ENCODE peak calls at places on chromosomes 4 and X, in six cellular contexts. M is ovary, V is sigmoid colon, U is heart right ventricle, H is GM23248, J is HCT116. S is an unnamed sample. For H3K4me1, the result is how much of the 10 kb centered on the place peaks cover.

GRCh38 chr4:3783691-3784306 is 17.6 kb downstream of the ADRA2C start:
- DNase-seq in V (no peak), J (no peak), M (no peak), H (peak), U (no peak), S (no peak)

GRCh38 chr4:147984065-147984777 is 252.3 kb downstream of the ARHGAP10 start:
- DNase-seq in V (no peak), J (peak), H (peak), M (no peak), U (no peak), S (no peak)

GRCh38 chrX:151958101-151958500 is 16.4 kb downstream of the GABRE start:
- DNase-seq in H (no peak), J (no peak), M (no peak), V (no peak), U (no peak), S (no peak)

GRCh38 chrX:41946230-41946629 is 22.9 kb upstream of the CASK start:
- DNase-seq in M (no peak), H (no peak), J (no peak), U (no peak), V (no peak), S (no peak)

GRCh38 chr4:62288803-62289541 is 1088.8 kb downstream of the ADGRL3 start:
- DNase-seq in H (no peak), M (no peak), U (no peak), V (no peak), J (no peak), S (no peak)

GRCh38 chrX:18574591-18574990 is 97.3 kb downstream of the RS1 start:
- DNase-seq in V (peak), H (peak), M (peak), J (no peak), U (no peak), S (no peak)

GRCh38 chrX:131792356-131792749 is 230.7 kb upstream of the STK26 start:
- DNase-seq in H (no peak), U (peak), V (peak), M (peak), J (no peak), S (peak)

GRCh38 chrX:119155416-119156035 is 27.9 kb upstream of the KIAA1210 start:
- DNase-seq in U (no peak), J (no peak), H (peak), M (no peak), V (no peak), S (no peak)

GRCh38 chrX:34371740-34372139 is 239.6 kb upstream of the FAM47A start:
- DNase-seq in V (no peak), J (no peak), U (no peak), M (no peak), H (no peak), S (no peak)

GRCh38 chr4:166499820-166500219 is 626.8 kb downstream of the TLL1 start:
- DNase-seq in J (no peak), H (no peak), U (no peak), M (no peak), V (no peak), S (no peak)

GRCh38 chrX:104420907-104421306 is 145.1 kb upstream of the IL1RAPL2 start:
- DNase-seq in U (no peak), V (no peak), M (no peak), J (no peak), H (no peak), S (no peak)

GRCh38 chr4:100288811-100289529 is 98.7 kb upstream of the DDIT4L start:
- DNase-seq in M (no peak), U (no peak), J (no peak), H (peak), V (no peak), S (no peak)

GRCh38 chr4:110492522-110492921 is 16.6 kb downstream of the ENPEP start:
- DNase-seq in J (no peak), H (no peak), V (no peak), M (no peak), U (no peak), S (no peak)

GRCh38 chr4:111806331-111806730 is 338.9 kb upstream of the FAM241A start:
- DNase-seq in H (peak), M (no peak), V (no peak), U (no peak), J (peak), S (no peak)

GRCh38 chr4:1793496-1793840 is 375 bp downstream of the FGFR3 start:
- DNase-seq in V (no peak), M (no peak), J (no peak), U (peak), H (peak), S (no peak)

GRCh38 chrX:138938003-138938402 is 226.5 kb upstream of the FGF13 start:
- DNase-seq in M (no peak), H (no peak), J (no peak), U (no peak), V (no peak), S (no peak)

GRCh38 chr4:78057135-78057599 is at the start of gene FRAS1:
- DNase-seq in H (peak), V (peak), M (peak), J (no peak), U (peak), S (no peak)

GRCh38 chr4:183094393-183095198 is 4.5 kb upstream of the WWC2 start:
- DNase-seq in V (no peak), M (no peak), U (no peak), J (no peak), H (peak), S (no peak)

GRCh38 chr4:29900336-29900735 is 819.8 kb upstream of the PCDH7 start:
- DNase-seq in J (no peak), U (no peak), H (no peak), M (no peak), V (no peak), S (no peak)

GRCh38 chr4:90030953-90031352 is 96.2 kb upstream of the CCSER1 start:
- DNase-seq in H (no peak), V (no peak), M (no peak), J (peak), U (no peak), S (no peak)

GRCh38 chr4:78581626-78582025 is 30.1 kb downstream of the ANXA3 start:
- DNase-seq in U (no peak), H (no peak), J (no peak), V (no peak), M (no peak), S (no peak)

GRCh38 chr4:113469926-113470325 is 291.6 kb downstream of the CAMK2D start:
- DNase-seq in H (no peak), M (no peak), V (no peak), J (no peak), U (no peak), S (no peak)

GRCh38 chr4:113419631-113420030 is 341.9 kb downstream of the CAMK2D start:
- DNase-seq in U (no peak), M (no peak), J (no peak), V (no peak), H (peak), S (no peak)

GRCh38 chr4:54402880-54403503 is 173.9 kb downstream of the PDGFRA start:
- DNase-seq in J (no peak), M (no peak), U (no peak), V (no peak), H (no peak), S (no peak)

GRCh38 chrX:150898343-150899190 is at the start of gene CD99L2:
- DNase-seq in H (peak), V (peak), U (peak), M (peak), J (peak), S (peak)

GRCh38 chr4:38060829-38061431 is 100.7 kb downstream of the PTTG2 start:
- DNase-seq in H (no peak), U (no peak), J (no peak), V (no peak), M (no peak), S (no peak)

GRCh38 chrX:7514871-7515599 is 327.9 kb upstream of the VCX start:
- DNase-seq in U (no peak), M (no peak), J (no peak), V (no peak), H (peak), S (no peak)

GRCh38 chrX:9829308-9830267 is 43.4 kb downstream of the SHROOM2 start:
- DNase-seq in V (no peak), U (no peak), H (peak), J (peak), M (no peak), S (no peak)

GRCh38 chr4:113645771-113646455 is 115.6 kb downstream of the CAMK2D start:
- DNase-seq in J (peak), V (no peak), M (no peak), U (no peak), H (peak), S (no peak)

GRCh38 chrX:84729408-84729807 is 227.2 kb upstream of the HDX start:
- DNase-seq in J (no peak), M (no peak), V (no peak), H (no peak), U (no peak), S (no peak)

GRCh38 chr4:113300384-113301011 is 251.0 kb downstream of the ANK2 start:
- DNase-seq in M (no peak), J (peak), V (no peak), U (no peak), H (peak), S (no peak)

GRCh38 chr4:186166852-186167512 is 24.4 kb upstream of the CYP4V2 start:
- DNase-seq in V (no peak), U (no peak), J (no peak), H (no peak), M (no peak), S (no peak)

GRCh38 chr4:53371843-53372521 is 5.5 kb upstream of the FIP1L1 start:
- DNase-seq in U (no peak), M (no peak), J (no peak), V (no peak), H (no peak), S (no peak)

GRCh38 chr4:113575391-113575790 is 186.1 kb downstream of the CAMK2D start:
- DNase-seq in V (no peak), H (peak), M (no peak), J (no peak), U (no peak), S (no peak)

GRCh38 chrX:69556094-69557011 is 52.2 kb downstream of the NALF2 start:
- DNase-seq in M (peak), H (no peak), J (peak), V (no peak), U (no peak), S (no peak)
- H3K4me1 ChIP-seq in M (under half), H (under half), J (under half), V (under half), U (under half), S (under half)

GRCh38 chrX:40086569-40087335 is 11.0 kb downstream of the BCOR start:
- DNase-seq in V (peak), U (no peak), M (no peak), J (no peak), H (no peak), S (no peak)

GRCh38 chrX:40088803-40089540 is 8.8 kb downstream of the BCOR start:
- DNase-seq in U (no peak), H (no peak), V (no peak), J (no peak), M (no peak), S (no peak)

GRCh38 chrX:40088299-40088625 is 9.5 kb downstream of the BCOR start:
- DNase-seq in V (no peak), J (no peak), H (no peak), U (no peak), M (no peak), S (no peak)

GRCh38 chrX:40085714-40086113 is 12.0 kb downstream of the BCOR start:
- DNase-seq in M (no peak), J (no peak), H (no peak), U (no peak), V (no peak), S (no peak)

DNA sequence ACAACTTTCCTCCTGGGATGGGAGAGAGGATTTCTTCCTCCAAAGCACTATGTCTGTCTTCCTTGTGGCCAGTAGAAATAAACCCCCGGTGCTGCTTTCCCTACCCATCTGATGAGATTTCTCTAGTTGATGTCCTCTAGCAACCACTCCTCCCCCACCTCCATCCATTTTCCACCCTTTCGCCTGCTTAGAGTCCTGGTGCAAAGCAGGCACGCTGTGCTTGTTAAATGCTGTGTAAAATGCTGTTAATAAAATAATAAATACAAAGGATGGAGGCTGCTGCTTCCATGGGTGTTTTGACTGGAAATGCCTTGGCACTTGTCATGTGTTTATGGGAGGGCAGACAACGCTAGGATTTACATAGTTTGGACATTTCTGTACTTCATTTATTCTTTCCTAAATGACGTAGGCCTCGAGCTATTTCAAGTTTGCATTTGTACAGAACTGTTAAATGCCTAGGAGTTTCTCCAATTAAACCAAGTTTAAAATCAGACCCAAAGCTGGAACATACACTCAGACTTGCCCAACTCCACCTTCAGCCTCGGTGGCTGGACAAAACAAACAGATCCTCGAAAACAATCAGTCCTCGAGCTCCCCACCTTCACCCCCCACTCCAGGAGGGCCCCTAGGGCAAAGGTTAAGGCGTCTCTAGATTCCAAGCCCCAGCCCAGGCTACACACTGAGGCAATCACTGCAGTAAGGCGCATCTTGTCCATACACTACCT is 10.0 kb downstream of the BCOR start:
- DNase-seq in M (no peak), J (no peak), V (no peak), H (no peak), U (no peak), S (no peak)
- H3K4me1 ChIP-seq in M (under half), J (half or more), V (half or more), H (under half), U (under half), S (under half)

DNA sequence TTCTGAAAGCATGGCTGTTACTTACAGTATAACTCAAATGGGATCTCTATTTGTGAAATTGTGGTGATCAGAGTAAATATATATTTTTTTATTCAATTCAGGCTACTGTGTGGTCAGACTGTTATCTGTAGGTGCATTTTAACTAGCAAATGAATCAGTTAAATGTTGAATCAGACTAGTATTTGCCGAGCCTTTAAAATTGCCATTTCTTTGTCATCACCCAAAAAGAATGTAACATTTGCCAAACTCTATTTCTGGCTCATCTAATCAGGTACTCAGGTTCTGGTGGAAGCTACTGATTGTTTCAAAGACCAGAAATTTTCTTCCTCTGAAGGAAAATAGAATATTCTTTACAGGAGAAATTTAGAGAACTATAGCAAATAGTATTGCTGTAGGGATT is 1.8 kb upstream of the NAA15 start:
- DNase-seq in V (no peak), H (peak), M (no peak), J (no peak), U (no peak), S (no peak)
- H3K4me1 ChIP-seq in V (under half), H (under half), M (under half), J (under half), U (under half), S (half or more)

GRCh38 chr4:152512483-152512882 is 23.4 kb downstream of the FBXW7 start:
- DNase-seq in U (no peak), M (no peak), V (no peak), H (no peak), J (no peak), S (no peak)

GRCh38 chr4:152508386-152508785 is 27.5 kb downstream of the FBXW7 start:
- DNase-seq in M (no peak), J (no peak), H (no peak), V (no peak), U (no peak), S (no peak)

GRCh38 chr4:152510349-152511147 is 25.3 kb downstream of the FBXW7 start:
- DNase-seq in V (no peak), U (no peak), J (no peak), H (no peak), M (no peak), S (no peak)

GRCh38 chr4:152508818-152509217 is 27.1 kb downstream of the FBXW7 start:
- DNase-seq in H (no peak), M (no peak), U (no peak), J (no peak), V (no peak), S (no peak)

GRCh38 chr4:152509595-152510209 is 26.2 kb downstream of the FBXW7 start:
- DNase-seq in M (no peak), H (no peak), U (no peak), J (no peak), V (no peak), S (no peak)
- H3K4me1 ChIP-seq in M (under half), H (under half), U (under half), J (under half), V (under half), S (under half)

GRCh38 chr4:152427971-152428370 is 107.9 kb downstream of the FBXW7 start:
- DNase-seq in H (peak), U (no peak), V (no peak), J (no peak), M (no peak), S (no peak)

GRCh38 chr4:152424980-152425379 is 110.9 kb downstream of the FBXW7 start:
- DNase-seq in M (no peak), U (no peak), H (no peak), V (no peak), J (no peak), S (no peak)

GRCh38 chr4:152419809-152420208 is 116.1 kb downstream of the FBXW7 start:
- DNase-seq in M (no peak), U (no peak), J (no peak), V (no peak), H (no peak), S (no peak)

GRCh38 chr4:152421576-152421975 is 114.3 kb downstream of the FBXW7 start:
- DNase-seq in V (no peak), M (no peak), H (no peak), U (no peak), J (no peak), S (no peak)

DNA sequence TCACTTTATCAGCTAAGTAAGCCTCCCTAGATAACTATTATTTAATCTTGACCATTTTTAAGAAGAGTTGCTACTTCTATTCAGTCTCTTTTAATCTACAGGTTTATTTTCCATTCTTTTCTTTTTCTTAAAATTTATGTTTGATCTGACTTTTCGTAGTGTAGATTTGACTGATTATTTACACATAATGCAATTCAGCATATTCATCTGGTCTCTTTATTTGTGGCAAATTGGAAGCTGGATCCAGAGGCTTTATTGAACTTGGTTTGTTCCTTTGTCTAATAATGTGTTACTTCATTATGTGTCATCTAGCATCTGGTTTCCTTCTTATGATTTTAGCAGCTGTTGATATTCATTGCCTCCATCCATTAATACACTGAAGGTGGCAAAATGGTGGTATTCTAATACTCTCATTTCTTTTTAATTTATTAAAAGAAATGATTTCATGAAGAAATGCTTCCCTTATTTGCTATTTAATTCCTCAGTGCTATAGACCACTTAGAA is 113.0 kb downstream of the FBXW7 start:
- DNase-seq in M (no peak), H (no peak), V (no peak), J (no peak), U (no peak), S (no peak)
- H3K4me1 ChIP-seq in M (under half), H (under half), V (under half), J (under half), U (under half), S (under half)

GRCh38 chrX:154468217-154468616 is 10.1 kb downstream of the PLXNA3 start:
- DNase-seq in H (no peak), M (no peak), V (no peak), U (no peak), J (no peak), S (no peak)

GRCh38 chrX:154466907-154467306 is 8.8 kb downstream of the PLXNA3 start:
- DNase-seq in V (no peak), H (no peak), M (no peak), J (no peak), U (no peak), S (no peak)

GRCh38 chrX:154466036-154466435 is 8.0 kb downstream of the PLXNA3 start:
- DNase-seq in J (no peak), H (no peak), M (no peak), U (no peak), V (no peak), S (no peak)

GRCh38 chrX:154469114-154469513 is 10.0 kb downstream of the LAGE3 start:
- DNase-seq in M (no peak), V (no peak), H (no peak), J (no peak), U (no peak), S (no peak)

DNA sequence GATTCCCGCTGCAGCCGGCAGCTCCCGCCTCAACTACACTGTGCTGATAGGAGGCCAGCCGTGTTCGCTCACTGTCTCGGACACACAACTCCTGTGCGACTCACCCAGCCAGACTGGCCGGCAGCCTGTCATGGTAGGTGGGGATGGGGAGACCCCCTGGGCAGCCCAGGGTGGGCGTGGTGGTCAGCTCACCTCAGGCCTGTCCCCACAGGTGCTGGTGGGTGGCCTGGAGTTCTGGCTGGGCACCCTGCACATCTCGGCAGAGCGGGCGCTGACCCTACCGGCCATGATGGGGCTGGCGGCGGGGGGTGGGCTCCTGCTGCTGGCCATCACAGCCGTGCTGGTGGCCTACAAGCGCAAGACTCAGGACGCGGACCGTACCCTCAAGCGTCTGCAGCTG is 9.5 kb downstream of the PLXNA3 start:
- DNase-seq in M (no peak), U (no peak), V (no peak), J (no peak), H (no peak), S (no peak)
- H3K4me1 ChIP-seq in M (under half), U (under half), V (under half), J (under half), H (under half), S (under half)

DNA sequence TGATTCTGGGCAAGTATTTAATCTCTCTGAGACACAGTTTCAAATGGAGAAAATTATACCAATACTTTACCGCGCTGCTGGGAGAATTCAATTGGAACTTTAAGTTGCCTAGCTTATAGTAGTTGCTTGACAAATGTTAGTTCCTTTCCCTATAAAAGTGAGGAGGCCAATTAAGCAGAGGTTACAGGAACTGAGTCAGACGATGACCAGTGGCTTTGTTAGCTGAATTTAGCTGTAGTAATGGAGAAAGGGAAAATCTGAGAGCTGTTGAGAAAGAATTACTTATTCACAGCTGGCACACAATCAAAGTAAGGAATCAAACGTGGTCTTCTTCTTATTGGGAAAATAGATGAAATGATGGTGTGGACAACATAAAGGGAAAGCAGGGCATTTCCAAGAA is 29.6 kb downstream of the SMARCA1 start:
- DNase-seq in J (no peak), M (no peak), V (no peak), H (peak), U (no peak), S (no peak)
- H3K4me1 ChIP-seq in J (under half), M (under half), V (under half), H (under half), U (under half), S (under half)